ENCODE peak calls at places on chromosomes 13 and 19, in nine cellular contexts. K is neural progenitor cell, I is fibroblast of lung, N is adrenal gland, C is PC-3, U is AG09309, P is AG04449, B is tibial nerve, D is stomach. Z is an unnamed sample.

GRCh38 chr19:18514800-18515682 is 6.8 kb downstream of the ELL start:
- DNase-seq in C (peak; percentile 35), U (no peak), B (peak; percentile 39), D (peak; percentile 71), I (no peak), N (peak; percentile 94), K (no peak), P (no peak), Z (no peak)

GRCh38 chr19:45278087-45278486 is 27.0 kb downstream of the MARK4 start:
- DNase-seq in I (no peak), N (no peak), K (no peak), P (no peak), U (no peak), C (no peak), D (no peak), B (no peak), Z (no peak)

GRCh38 chr13:20442798-20443381 is 82.8 kb downstream of the CRYL1 start:
- DNase-seq in N (no peak), P (no peak), U (no peak), I (no peak), B (no peak), C (peak; percentile 49), D (no peak), K (no peak), Z (no peak)

GRCh38 chr19:19955208-19955607 is 54.5 kb downstream of the ZNF93 start:
- DNase-seq in N (no peak), K (no peak), I (no peak), D (no peak), C (no peak), U (no peak), P (no peak), B (no peak), Z (no peak)

GRCh38 chr13:75481176-75482069 is 546 bp downstream of the TBC1D4 start:
- DNase-seq in P (no peak), C (peak; percentile 28), B (peak; percentile 11), D (peak; percentile 34), U (no peak), K (peak; percentile 65), N (no peak), I (peak; percentile 40), Z (peak; percentile 64)

GRCh38 chr13:48492123-48493075 is 40.5 kb downstream of the RCBTB2 start:
- DNase-seq in D (peak; percentile 52), C (no peak), N (peak; percentile 89), B (peak; percentile 63), U (peak; percentile 41), P (no peak), I (no peak), K (no peak), Z (no peak)

GRCh38 chr19:12647490-12648071 is 19.0 kb downstream of the MAN2B1 start:
- DNase-seq in I (no peak), P (no peak), N (peak; percentile 85), U (no peak), C (no peak), K (peak; percentile 60), B (peak; percentile 18), D (peak; percentile 82), Z (no peak)

GRCh38 chr19:45766919-45767346 is 2.1 kb downstream of the SIX5 start:
- DNase-seq in N (peak; percentile 74), K (peak; percentile 56), D (no peak), I (peak; percentile 26), P (no peak), C (no peak), B (no peak), U (no peak), Z (no peak)

GRCh38 chr13:27792393-27793218 is at the start of gene GSX1:
- DNase-seq in N (peak; percentile 73), D (peak; percentile 72), K (peak; percentile 96), U (peak; percentile 11), B (no peak), I (peak; percentile 69), C (peak; percentile 63), P (no peak), Z (peak; percentile 68)

GRCh38 chr19:41377977-41378707 is 1.8 kb downstream of the TMEM91 start:
- DNase-seq in K (peak; percentile 65), C (no peak), B (no peak), N (no peak), P (no peak), I (no peak), D (no peak), U (no peak), Z (no peak)
- TF ChIP-seq CTCF in K (peak; percentile 47), C (no peak), B (no peak), N (no peak), P (peak; percentile 27), I (peak; percentile 13), D (no peak), U (no peak), Z (no peak)

GRCh38 chr19:14475251-14476073 is at the start of gene PTGER1:
- DNase-seq in K (peak; percentile 69), C (peak; percentile 68), P (no peak), B (no peak), I (peak; percentile 25), N (no peak), U (no peak), D (no peak), Z (no peak)
- TF ChIP-seq CTCF in K (peak; percentile 54), C (peak; percentile 75), P (peak; percentile 61), B (peak; percentile 22), I (peak; percentile 41), N (no peak), U (peak; percentile 45), D (peak; percentile 5), Z (no peak)

DNA sequence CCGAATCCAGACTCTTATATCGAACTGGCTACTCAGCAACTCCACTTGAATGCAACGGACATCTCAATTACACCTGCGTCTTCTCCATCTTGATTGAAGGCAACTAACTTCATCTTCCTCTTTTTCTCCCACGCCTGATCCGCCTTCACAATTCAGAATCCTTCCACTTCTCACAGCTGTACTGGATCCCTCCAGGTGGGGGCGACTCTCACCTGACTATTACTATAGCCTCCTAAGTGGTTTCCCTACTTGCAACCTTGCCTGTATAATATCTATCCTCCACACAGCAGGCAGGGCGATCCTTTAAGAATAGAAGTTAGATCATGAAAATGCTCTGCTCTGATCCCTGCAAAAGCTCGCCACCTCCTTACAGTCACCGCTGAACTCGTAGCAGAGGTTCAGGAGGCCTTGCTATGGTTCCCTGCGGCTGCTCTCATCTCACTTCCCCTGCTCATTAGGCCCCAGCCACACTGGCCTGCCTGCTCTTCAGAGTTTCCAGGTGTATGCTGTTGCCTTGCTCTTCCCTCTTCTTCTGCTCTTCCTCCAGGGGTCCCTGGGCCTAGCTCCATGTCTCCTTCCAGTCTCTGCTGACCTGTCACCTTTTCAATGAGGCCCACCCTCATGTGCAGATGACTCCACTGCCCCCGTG is 31.9 kb downstream of the RFXAP start:
- DNase-seq in N (no peak), C (no peak), D (no peak), B (no peak), U (no peak), K (peak; percentile 41), I (no peak), P (no peak), Z (no peak)
- TF ChIP-seq CTCF in N (no peak), C (peak; percentile 37), D (no peak), B (no peak), U (peak; percentile 21), K (peak; percentile 62), I (no peak), P (peak; percentile 11), Z (peak; percentile 41)

GRCh38 chr13:113084094-113084942 is 21.3 kb upstream of the F7 start:
- DNase-seq in K (no peak), B (no peak), D (no peak), C (no peak), N (no peak), P (no peak), U (no peak), I (no peak), Z (no peak)
- TF ChIP-seq CTCF in K (peak; percentile 21), B (no peak), D (no peak), C (peak; percentile 34), N (no peak), P (no peak), U (no peak), I (no peak), Z (no peak)

GRCh38 chr13:39765801-39766463 is 110.5 kb downstream of the COG6 start:
- DNase-seq in P (no peak), U (no peak), B (peak; percentile 17), C (peak; percentile 40), N (no peak), I (peak; percentile 37), K (peak; percentile 52), D (peak; percentile 46), Z (no peak)
- TF ChIP-seq CTCF in P (peak; percentile 27), U (peak; percentile 49), B (peak; percentile 18), C (peak; percentile 55), N (no peak), I (no peak), K (peak; percentile 45), D (peak; percentile 10), Z (no peak)

DNA sequence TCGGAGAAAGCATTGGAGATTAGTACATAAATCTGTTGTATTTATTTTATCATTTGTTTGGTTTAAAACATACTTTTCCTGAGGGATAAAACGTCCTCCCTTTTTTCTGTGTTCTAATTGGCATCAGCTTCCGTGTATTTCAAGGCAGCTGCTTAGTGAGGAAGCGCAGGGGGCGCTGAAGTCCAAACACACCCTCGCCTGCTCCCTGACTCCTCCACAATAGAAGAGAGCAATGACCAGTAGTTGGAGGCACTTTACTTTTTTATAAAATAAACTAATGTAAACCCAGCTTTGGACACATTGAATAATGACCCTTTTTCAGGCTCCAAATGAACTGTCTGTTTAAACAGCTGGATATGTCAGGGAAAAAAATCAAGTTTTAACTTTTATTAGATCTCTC is 79.9 kb downstream of the RNASEH2B start:
- DNase-seq in N (no peak), K (peak; percentile 52), P (no peak), U (no peak), I (peak; percentile 13), C (peak; percentile 16), B (peak; percentile 60), D (no peak), Z (no peak)
- TF ChIP-seq CTCF in N (no peak), K (peak; percentile 49), P (no peak), U (no peak), I (peak; percentile 45), C (peak; percentile 43), B (no peak), D (no peak), Z (no peak)

DNA sequence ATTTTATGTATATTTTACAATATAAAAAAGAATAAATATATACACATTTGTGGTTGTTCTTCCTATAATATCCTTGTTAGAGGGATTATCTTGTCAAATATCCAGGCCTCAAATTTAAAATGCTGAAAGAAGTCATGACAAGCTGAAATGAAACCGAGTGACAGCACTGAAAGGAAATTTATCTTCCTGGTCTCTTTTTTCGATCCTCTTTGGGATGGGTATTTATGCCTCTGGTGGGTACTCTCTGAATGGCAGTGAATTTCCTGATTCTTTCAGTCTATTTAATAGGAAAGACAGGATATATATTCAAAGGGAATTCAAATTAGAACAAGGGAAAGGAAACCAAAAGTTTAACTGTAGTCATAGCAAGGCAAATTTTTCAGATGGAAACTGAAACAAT is 98.0 kb downstream of the DLEU7 start:
- DNase-seq in P (no peak), D (no peak), I (no peak), C (peak; percentile 11), B (no peak), U (no peak), K (no peak), N (no peak), Z (no peak)
- TF ChIP-seq CTCF in P (no peak), D (no peak), I (no peak), C (peak; percentile 20), B (no peak), U (no peak), K (peak; percentile 11), N (no peak), Z (no peak)